ENCODE peak calls at places on chromosomes 13 and 19, in eight cellular contexts. V, S, N, A, B, T, W and Z are unnamed samples. For H3K9me3, the result is how much of the 10 kb centered on the place peaks cover.

GRCh38 chr13:92573467-92574057 is 653.0 kb upstream of the GPC6 start:
- DNase-seq in N (no peak), W (peak), T (no peak), V (no peak), S (no peak), A (no peak), B (no peak), Z (no peak)

GRCh38 chr19:18975864-18976263 is 34.8 kb upstream of the HOMER3 start:
- DNase-seq in S (no peak), B (no peak), V (no peak), A (no peak), W (peak), T (no peak), N (no peak), Z (no peak)

GRCh38 chr13:84192125-84192524 is 309.9 kb upstream of the SLITRK1 start:
- DNase-seq in S (no peak), B (no peak), N (no peak), V (no peak), W (no peak), A (no peak), T (no peak), Z (no peak)

GRCh38 chr13:44652223-44652622 is 76.1 kb upstream of the TSC22D1 start:
- DNase-seq in S (no peak), V (no peak), A (no peak), B (no peak), N (no peak), T (no peak), W (no peak), Z (no peak)

GRCh38 chr13:40644838-40645620 is 21.4 kb downstream of the FOXO1 start:
- DNase-seq in T (no peak), V (no peak), A (no peak), B (no peak), W (no peak), S (peak), N (no peak), Z (no peak)

GRCh38 chr13:42707003-42707402 is 74.4 kb upstream of the FAM216B start:
- DNase-seq in A (no peak), T (no peak), B (no peak), V (no peak), S (no peak), N (no peak), W (no peak), Z (no peak)

GRCh38 chr19:48461982-48462655 is 6.7 kb downstream of the KCNJ14 start:
- DNase-seq in A (no peak), S (peak), W (peak), B (no peak), V (no peak), T (no peak), N (peak), Z (no peak)

GRCh38 chr13:49329831-49330545 is 82.3 kb downstream of the CDADC1 start:
- DNase-seq in B (no peak), T (no peak), V (no peak), A (no peak), N (no peak), W (no peak), S (no peak), Z (no peak)

GRCh38 chr19:43425567-43426392 is 11.1 kb downstream of the TEX101 start:
- DNase-seq in B (peak), W (no peak), N (no peak), S (peak), T (no peak), V (no peak), A (peak), Z (no peak)

GRCh38 chr13:59690857-59691500 is 472.7 kb downstream of the DIAPH3 start:
- DNase-seq in A (no peak), T (no peak), S (no peak), B (no peak), V (no peak), W (no peak), N (no peak), Z (no peak)

GRCh38 chr19:29323972-29324680 is 111.2 kb upstream of the UQCRFS1 start:
- DNase-seq in N (no peak), S (no peak), T (no peak), V (no peak), B (no peak), A (no peak), W (no peak), Z (no peak)
- H3K9me3 ChIP-seq in N (under half), S (under half), T (under half), V (under half), B (under half), A (under half), W (under half), Z (under half)

GRCh38 chr19:57465680-57466381 is 8.9 kb upstream of the VN1R1 start:
- DNase-seq in W (no peak), A (no peak), N (no peak), T (no peak), B (peak), V (no peak), S (peak), Z (no peak)
- H3K9me3 ChIP-seq in W (under half), A (under half), N (half or more), T (half or more), B (half or more), V (under half), S (under half), Z (under half)

GRCh38 chr19:28985201-28985600 is 227.8 kb downstream of the UQCRFS1 start:
- DNase-seq in A (no peak), V (no peak), T (peak), W (no peak), B (no peak), N (no peak), S (no peak), Z (no peak)
- H3K9me3 ChIP-seq in A (under half), V (under half), T (under half), W (under half), B (under half), N (under half), S (under half), Z (under half)

GRCh38 chr19:11612816-11613511 is 15.7 kb downstream of the ZNF627 start:
- DNase-seq in V (no peak), T (no peak), W (no peak), A (no peak), S (peak), N (no peak), B (no peak), Z (no peak)

GRCh38 chr19:11611730-11612129 is 14.4 kb downstream of the ZNF627 start:
- DNase-seq in B (no peak), A (no peak), N (no peak), W (no peak), S (no peak), V (no peak), T (no peak), Z (no peak)

DNA sequence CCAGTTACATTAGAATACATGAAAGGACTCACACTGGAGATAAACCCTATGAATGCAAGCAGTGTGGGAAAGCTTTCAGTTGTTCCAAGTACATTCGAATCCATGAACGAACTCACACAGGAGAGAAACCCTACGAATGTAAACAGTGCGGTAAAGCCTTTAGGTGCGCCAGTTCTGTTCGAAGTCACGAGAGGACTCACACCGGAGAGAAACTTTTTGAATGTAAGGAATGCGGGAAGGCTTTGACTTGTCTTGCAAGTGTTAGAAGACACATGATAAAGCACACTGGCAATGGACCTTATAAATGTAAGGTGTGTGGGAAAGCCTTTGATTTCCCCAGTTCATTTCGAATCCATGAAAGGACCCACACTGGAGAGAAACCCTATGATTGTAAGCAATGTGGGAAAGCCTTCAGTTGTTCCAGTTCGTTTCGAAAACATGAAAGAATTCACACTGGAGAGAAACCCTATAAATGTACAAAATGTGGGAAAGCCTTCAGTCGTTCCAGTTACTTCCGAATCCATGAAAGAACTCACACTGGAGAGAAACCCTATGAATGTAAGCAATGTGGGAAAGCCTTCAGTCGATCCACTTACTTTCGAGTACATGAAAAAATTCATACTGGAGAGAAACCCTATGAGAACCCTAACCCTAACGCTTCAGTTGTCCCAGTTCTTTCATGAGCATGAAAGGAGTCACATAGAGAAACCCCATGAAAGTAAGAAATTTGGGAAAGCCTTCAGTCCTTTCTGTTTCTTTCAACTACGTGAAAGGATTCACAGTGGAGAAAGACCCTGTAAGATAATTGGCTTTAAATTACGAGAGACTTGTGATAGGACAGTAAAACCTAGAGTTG is 20.2 kb downstream of the ZNF627 start:
- DNase-seq in A (no peak), N (no peak), V (no peak), B (no peak), S (no peak), W (no peak), T (no peak), Z (no peak)
- H3K9me3 ChIP-seq in A (under half), N (under half), V (under half), B (under half), S (under half), W (under half), T (under half), Z (under half)

DNA sequence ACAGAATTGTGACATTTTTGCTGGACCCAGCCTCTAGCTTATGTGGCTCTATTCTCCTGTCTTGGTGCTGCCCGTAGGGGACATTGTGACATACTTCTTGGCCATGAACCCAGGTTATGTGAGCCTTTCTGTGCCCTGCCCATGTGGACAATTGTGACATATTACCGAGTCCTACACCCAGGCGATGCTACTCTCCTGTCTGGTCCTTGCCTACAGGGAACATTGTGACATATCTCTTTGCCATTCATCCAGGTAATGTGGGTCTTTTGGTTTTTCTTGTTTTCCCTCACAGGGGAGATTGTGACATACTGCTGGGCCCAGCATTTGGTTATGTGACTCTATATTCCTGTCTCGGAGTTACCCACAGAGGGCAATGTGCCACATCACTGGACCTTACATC is 71.5 kb upstream of the ZNF43 start:
- DNase-seq in A (no peak), W (no peak), B (no peak), S (no peak), V (no peak), N (no peak), T (no peak), Z (no peak)
- H3K9me3 ChIP-seq in A (under half), W (under half), B (under half), S (under half), V (under half), N (under half), T (under half), Z (under half)

GRCh38 chr19:31670931-31671330 is 321.7 kb upstream of the TSHZ3 start:
- DNase-seq in A (no peak), B (no peak), W (peak), S (no peak), V (no peak), N (no peak), T (no peak), Z (no peak)

GRCh38 chr19:31674503-31675186 is 325.4 kb upstream of the TSHZ3 start:
- DNase-seq in A (no peak), N (no peak), T (no peak), V (no peak), W (no peak), S (no peak), B (no peak), Z (no peak)

GRCh38 chr19:31675187-31675913 is 326.1 kb upstream of the TSHZ3 start:
- DNase-seq in S (no peak), A (no peak), N (no peak), B (no peak), W (no peak), T (no peak), V (no peak), Z (no peak)

GRCh38 chr19:31678421-31678820 is 329.2 kb upstream of the TSHZ3 start:
- DNase-seq in W (no peak), N (no peak), S (no peak), V (no peak), A (no peak), B (no peak), T (no peak), Z (no peak)

DNA sequence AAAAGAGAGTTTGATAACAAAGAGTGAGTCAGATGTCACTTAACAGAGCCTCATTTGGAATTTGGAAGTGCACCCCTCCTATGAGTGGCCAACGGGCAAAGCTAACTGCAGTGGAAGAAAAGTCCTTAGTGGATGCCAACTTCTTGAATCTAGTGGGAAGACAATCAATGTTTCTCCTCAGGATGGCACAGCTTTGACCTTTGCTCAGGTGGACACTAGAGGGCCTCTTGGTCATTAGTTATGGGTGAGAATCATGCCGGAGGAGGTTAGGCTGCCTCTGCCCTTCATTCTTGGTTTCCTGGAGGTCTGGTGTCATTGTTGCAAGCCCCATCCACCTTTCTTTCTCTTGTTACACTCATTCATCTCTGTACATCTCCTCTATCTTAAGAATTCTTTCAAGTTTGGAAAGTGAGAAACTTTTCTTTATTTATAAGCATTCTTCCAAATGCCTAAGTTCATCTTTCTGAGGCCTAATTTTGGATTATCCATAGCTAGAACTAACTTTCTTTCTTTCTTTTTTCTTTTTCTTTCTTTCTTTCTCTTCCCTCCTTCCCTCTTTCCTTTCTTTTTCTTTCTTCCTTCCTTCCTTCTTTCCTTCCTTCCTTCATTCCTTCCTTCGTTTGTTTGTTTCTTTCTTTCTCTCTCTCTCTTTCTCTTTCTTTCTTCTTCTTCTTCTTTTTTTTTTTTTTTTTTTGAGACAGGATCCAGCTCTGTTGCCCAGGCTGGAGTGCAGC is 327.2 kb upstream of the TSHZ3 start:
- DNase-seq in W (no peak), B (no peak), N (no peak), A (no peak), T (no peak), S (peak), V (no peak), Z (no peak)
- H3K9me3 ChIP-seq in W (under half), B (under half), N (under half), A (under half), T (under half), S (under half), V (under half), Z (under half)

DNA sequence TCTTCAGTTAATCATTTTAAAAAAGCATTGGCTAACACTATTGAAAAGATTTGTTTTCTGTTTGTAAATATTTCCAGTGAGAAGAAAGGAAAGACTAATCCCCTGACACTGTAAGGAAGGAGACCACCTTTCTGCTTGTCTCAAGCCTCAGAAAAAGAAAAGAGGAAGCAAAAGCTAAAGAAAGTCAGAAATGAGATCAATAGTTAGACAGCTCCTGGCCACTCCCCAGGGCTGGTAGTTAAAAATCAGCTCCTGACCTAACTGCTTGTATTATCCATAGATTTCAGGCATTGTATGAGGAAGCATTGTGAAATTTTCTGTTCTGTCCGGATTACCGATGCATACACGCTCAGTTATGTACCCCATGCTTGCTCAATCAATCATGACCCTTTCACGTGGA is 76.6 kb downstream of the ZNF486 start:
- DNase-seq in V (no peak), B (no peak), A (no peak), N (no peak), W (no peak), S (no peak), T (no peak), Z (no peak)
- H3K9me3 ChIP-seq in V (under half), B (under half), A (under half), N (under half), W (under half), S (under half), T (under half), Z (under half)